ENCODE peak calls at places on chromosomes 1 and 21, in seven cellular contexts. L is GM19239, M is GM04504, Y is lower lobe of right lung, S is IMR-90, E is COR-L47, U is upper lobe of right lung. V is an unnamed sample.

GRCh38 chr1:81472387-81472786 is 328.3 kb upstream of the ADGRL2 start:
- DNase-seq in Y (no peak), M (no peak), E (no peak), U (no peak), L (no peak), S (no peak), V (no peak)

GRCh38 chr1:218357893-218358232 is 12.7 kb downstream of the TGFB2 start:
- DNase-seq in U (no peak), M (no peak), S (no peak), E (no peak), L (no peak), Y (no peak), V (no peak)

GRCh38 chr1:12279728-12280469 is 50.1 kb downstream of the VPS13D start:
- DNase-seq in E (no peak), U (no peak), M (no peak), L (no peak), S (no peak), Y (no peak), V (no peak)

GRCh38 chr1:166910396-166910994 is 34.4 kb upstream of the TADA1 start:
- DNase-seq in M (peak), Y (peak), U (no peak), L (peak), S (peak), E (peak), V (no peak)

GRCh38 chr1:108719654-108720435 is 7.1 kb downstream of the FNDC7 start:
- DNase-seq in E (no peak), L (no peak), M (peak), S (peak), Y (no peak), U (no peak), V (no peak)

GRCh38 chr1:210792703-210793102 is 341.2 kb downstream of the KCNH1 start:
- DNase-seq in M (peak), Y (no peak), U (no peak), E (no peak), L (no peak), S (peak), V (no peak)

GRCh38 chr1:160070243-160071163 is 543 bp upstream of the KCNJ10 start:
- DNase-seq in Y (peak), U (peak), M (peak), S (peak), L (peak), E (peak), V (peak)

GRCh38 chr1:173409613-173410012 is 67.5 kb upstream of the PRDX6 start:
- DNase-seq in S (peak), Y (peak), M (peak), U (peak), L (no peak), E (no peak), V (no peak)

GRCh38 chr21:42564561-42564971 is 50.9 kb downstream of the SLC37A1 start:
- DNase-seq in L (no peak), Y (peak), E (no peak), U (peak), M (no peak), S (no peak), V (no peak)

GRCh38 chr1:248834343-248834940 is 3.6 kb upstream of the ZNF672 start:
- DNase-seq in E (no peak), S (no peak), Y (no peak), L (no peak), M (no peak), U (no peak), V (no peak)

GRCh38 chr1:26164036-26164927 is 4.5 kb downstream of the C1orf232 start:
- DNase-seq in L (no peak), U (peak), Y (no peak), E (no peak), S (no peak), M (no peak), V (peak)

GRCh38 chr1:208475449-208475848 is 231.3 kb upstream of the PLXNA2 start:
- DNase-seq in Y (no peak), U (no peak), L (no peak), S (peak), M (no peak), E (no peak), V (no peak)

GRCh38 chr21:9730866-9731265 is 790.5 kb upstream of the TPTE start:
- DNase-seq in E (no peak), S (no peak), U (no peak), M (no peak), L (no peak), Y (no peak), V (no peak)

GRCh38 chr1:31736675-31737074 is 27.5 kb downstream of the ADGRB2 start:
- DNase-seq in S (no peak), Y (no peak), M (no peak), L (no peak), E (peak), U (no peak), V (no peak)

GRCh38 chr1:178510155-178510554 is 2.8 kb upstream of the TEX35 start:
- DNase-seq in M (no peak), L (no peak), S (peak), U (no peak), Y (no peak), E (no peak), V (no peak)

GRCh38 chr1:111369177-111369576 is 58.4 kb downstream of the OVGP1 start:
- DNase-seq in M (no peak), S (no peak), L (no peak), U (no peak), E (no peak), Y (no peak), V (no peak)

GRCh38 chr1:21594935-21595897 is 73.9 kb downstream of the RAP1GAP start:
- DNase-seq in Y (peak), E (peak), M (no peak), S (peak), U (peak), L (peak), V (no peak)

GRCh38 chr1:44566281-44567046 is 107.8 kb downstream of the TMEM53 start:
- DNase-seq in M (no peak), Y (no peak), U (no peak), S (no peak), E (no peak), L (no peak), V (no peak)

GRCh38 chr1:247531937-247532336 is 4.3 kb downstream of the OR2C3 start:
- DNase-seq in S (no peak), L (no peak), E (no peak), M (no peak), U (no peak), Y (no peak), V (no peak)

GRCh38 chr1:230276401-230276800 is 149.7 kb downstream of the PGBD5 start:
- DNase-seq in L (no peak), S (no peak), M (no peak), U (peak), E (no peak), Y (peak), V (peak)

GRCh38 chr1:55626326-55626725 is 411.2 kb upstream of the USP24 start:
- DNase-seq in Y (no peak), L (no peak), S (no peak), U (no peak), E (no peak), M (no peak), V (no peak)

GRCh38 chr1:184854456-184855180 is 100.0 kb upstream of the EDEM3 start:
- DNase-seq in Y (no peak), E (no peak), M (peak), U (no peak), L (no peak), S (peak), V (no peak)

GRCh38 chr1:54577612-54578011 is 29.6 kb downstream of the ACOT11 start:
- DNase-seq in Y (peak), E (peak), U (peak), S (peak), M (no peak), L (no peak), V (no peak)

GRCh38 chr1:177600936-177601335 is 368.9 kb downstream of the SEC16B start:
- DNase-seq in E (no peak), Y (no peak), M (no peak), S (no peak), U (no peak), L (no peak), V (no peak)

GRCh38 chr1:41724248-41724647 is 194.5 kb downstream of the HIVEP3 start:
- DNase-seq in L (no peak), Y (no peak), M (no peak), U (peak), E (no peak), S (peak), V (no peak)

GRCh38 chr1:208569181-208569580 is 325.0 kb upstream of the PLXNA2 start:
- DNase-seq in U (no peak), L (no peak), M (no peak), S (no peak), E (no peak), Y (no peak), V (no peak)

GRCh38 chr1:90708826-90709225 is 8.3 kb downstream of the BARHL2 start:
- DNase-seq in L (no peak), Y (no peak), S (no peak), M (no peak), E (no peak), U (no peak), V (no peak)